ENCODE peak calls at places on chromosomes 16 and 17, in nine cellular contexts. One of them, this sample, is unnamed.

GRCh38 chr16:31508706-31509523 is 724 bp upstream of the RUSF1 start:
- DNase-seq in PC-3: no peak
- DNase-seq in trophoblast cell: no peak
- DNase-seq in endothelial cell of umbilical vein: no peak
- DNase-seq in GM23248: peak; percentile 66
- DNase-seq in keratinocyte: no peak
- DNase-seq in HCT116: no peak
- DNase-seq in A549: no peak
- DNase-seq in PC-9: no peak
- DNase-seq in this sample: no peak

GRCh38 chr16:23423496-23424049 is 29.4 kb downstream of the COG7 start:
- DNase-seq in PC-3: peak; percentile 94
- DNase-seq in trophoblast cell: peak; percentile 67
- DNase-seq in endothelial cell of umbilical vein: peak; percentile 100
- DNase-seq in GM23248: peak; percentile 88
- DNase-seq in keratinocyte: peak; percentile 71
- DNase-seq in HCT116: peak; percentile 76
- DNase-seq in A549: peak; percentile 60
- DNase-seq in PC-9: peak; percentile 88
- DNase-seq in this sample: no peak

GRCh38 chr17:62735027-62735651 is 73.0 kb downstream of the MARCHF10 start:
- DNase-seq in PC-3: peak; percentile 61
- DNase-seq in trophoblast cell: no peak
- DNase-seq in endothelial cell of umbilical vein: no peak
- DNase-seq in GM23248: no peak
- DNase-seq in keratinocyte: no peak
- DNase-seq in HCT116: no peak
- DNase-seq in A549: no peak
- DNase-seq in PC-9: peak; percentile 78
- DNase-seq in this sample: no peak

GRCh38 chr16:18792836-18793433 is 2.8 kb upstream of the RPS15A start:
- DNase-seq in PC-3: peak; percentile 35
- DNase-seq in trophoblast cell: no peak
- DNase-seq in endothelial cell of umbilical vein: peak; percentile 50
- DNase-seq in GM23248: peak; percentile 26
- DNase-seq in keratinocyte: no peak
- DNase-seq in HCT116: no peak
- DNase-seq in A549: no peak
- DNase-seq in PC-9: no peak
- DNase-seq in this sample: no peak

GRCh38 chr17:18992454-18993130 is 12.0 kb downstream of the FAM83G start:
- DNase-seq in PC-3: no peak
- DNase-seq in trophoblast cell: no peak
- DNase-seq in endothelial cell of umbilical vein: no peak
- DNase-seq in GM23248: no peak
- DNase-seq in keratinocyte: no peak
- DNase-seq in HCT116: no peak
- DNase-seq in A549: no peak
- DNase-seq in PC-9: no peak
- DNase-seq in this sample: peak; percentile 91

GRCh38 chr17:61574542-61575351 is 16.3 kb downstream of the NACA2 start:
- DNase-seq in PC-3: peak; percentile 89
- DNase-seq in trophoblast cell: no peak
- DNase-seq in endothelial cell of umbilical vein: peak; percentile 16
- DNase-seq in GM23248: peak; percentile 66
- DNase-seq in keratinocyte: no peak
- DNase-seq in HCT116: peak; percentile 74
- DNase-seq in A549: peak; percentile 80
- DNase-seq in PC-9: peak; percentile 43
- DNase-seq in this sample: no peak

GRCh38 chr16:921321-921905 is 49.4 kb downstream of the LMF1 start:
- DNase-seq in PC-3: no peak
- DNase-seq in trophoblast cell: no peak
- DNase-seq in endothelial cell of umbilical vein: no peak
- DNase-seq in GM23248: no peak
- DNase-seq in keratinocyte: no peak
- DNase-seq in HCT116: no peak
- DNase-seq in A549: no peak
- DNase-seq in PC-9: no peak
- DNase-seq in this sample: no peak

GRCh38 chr17:42598905-42599304 is 10.3 kb downstream of the RETREG3 start:
- DNase-seq in PC-3: no peak
- DNase-seq in trophoblast cell: no peak
- DNase-seq in endothelial cell of umbilical vein: no peak
- DNase-seq in GM23248: peak; percentile 23
- DNase-seq in keratinocyte: no peak
- DNase-seq in HCT116: no peak
- DNase-seq in A549: no peak
- DNase-seq in PC-9: no peak
- DNase-seq in this sample: no peak

GRCh38 chr17:39738568-39738901 is 797 bp downstream of the GRB7 start:
- DNase-seq in PC-3: peak; percentile 48
- DNase-seq in trophoblast cell: peak; percentile 52
- DNase-seq in endothelial cell of umbilical vein: no peak
- DNase-seq in GM23248: no peak
- DNase-seq in keratinocyte: no peak
- DNase-seq in HCT116: no peak
- DNase-seq in A549: peak; percentile 92
- DNase-seq in PC-9: peak; percentile 61
- DNase-seq in this sample: peak; percentile 77

GRCh38 chr16:86362155-86362849 is 148.0 kb upstream of the FOXF1 start:
- DNase-seq in PC-3: no peak
- DNase-seq in trophoblast cell: no peak
- DNase-seq in endothelial cell of umbilical vein: no peak
- DNase-seq in GM23248: peak; percentile 52
- DNase-seq in keratinocyte: no peak
- DNase-seq in HCT116: peak; percentile 46
- DNase-seq in A549: no peak
- DNase-seq in PC-9: no peak
- DNase-seq in this sample: no peak

GRCh38 chr16:86365513-86366040 is 144.8 kb upstream of the FOXF1 start:
- DNase-seq in PC-3: no peak
- DNase-seq in trophoblast cell: no peak
- DNase-seq in endothelial cell of umbilical vein: no peak
- DNase-seq in GM23248: no peak
- DNase-seq in keratinocyte: no peak
- DNase-seq in HCT116: no peak
- DNase-seq in A549: no peak
- DNase-seq in PC-9: no peak
- DNase-seq in this sample: no peak

GRCh38 chr16:86363836-86364618 is 146.3 kb upstream of the FOXF1 start:
- DNase-seq in PC-3: no peak
- DNase-seq in trophoblast cell: no peak
- DNase-seq in endothelial cell of umbilical vein: no peak
- DNase-seq in GM23248: peak; percentile 15
- DNase-seq in keratinocyte: no peak
- DNase-seq in HCT116: no peak
- DNase-seq in A549: no peak
- DNase-seq in PC-9: no peak
- DNase-seq in this sample: no peak

GRCh38 chr16:86364653-86365380 is 145.5 kb upstream of the FOXF1 start:
- DNase-seq in PC-3: no peak
- DNase-seq in trophoblast cell: no peak
- DNase-seq in endothelial cell of umbilical vein: no peak
- DNase-seq in GM23248: no peak
- DNase-seq in keratinocyte: no peak
- DNase-seq in HCT116: no peak
- DNase-seq in A549: no peak
- DNase-seq in PC-9: no peak
- DNase-seq in this sample: no peak

GRCh38 chr16:86363057-86363490 is 147.3 kb upstream of the FOXF1 start:
- DNase-seq in PC-3: peak; percentile 43
- DNase-seq in trophoblast cell: no peak
- DNase-seq in endothelial cell of umbilical vein: no peak
- DNase-seq in GM23248: peak; percentile 92
- DNase-seq in keratinocyte: no peak
- DNase-seq in HCT116: no peak
- DNase-seq in A549: no peak
- DNase-seq in PC-9: no peak
- DNase-seq in this sample: no peak
- H3K4me2 ChIP-seq in PC-3: no peak overlapping the region
- H3K4me2 ChIP-seq in trophoblast cell: no peak overlapping the region
- H3K4me2 ChIP-seq in endothelial cell of umbilical vein: no peak overlapping the region
- H3K4me2 ChIP-seq in GM23248: peak overlapping the region; percentile 53
- H3K4me2 ChIP-seq in keratinocyte: no peak overlapping the region
- H3K4me2 ChIP-seq in HCT116: peak overlapping the region; percentile 56
- H3K4me2 ChIP-seq in A549: no peak overlapping the region
- H3K4me2 ChIP-seq in PC-9: no peak overlapping the region
- H3K4me2 ChIP-seq in this sample: no peak overlapping the region

DNA sequence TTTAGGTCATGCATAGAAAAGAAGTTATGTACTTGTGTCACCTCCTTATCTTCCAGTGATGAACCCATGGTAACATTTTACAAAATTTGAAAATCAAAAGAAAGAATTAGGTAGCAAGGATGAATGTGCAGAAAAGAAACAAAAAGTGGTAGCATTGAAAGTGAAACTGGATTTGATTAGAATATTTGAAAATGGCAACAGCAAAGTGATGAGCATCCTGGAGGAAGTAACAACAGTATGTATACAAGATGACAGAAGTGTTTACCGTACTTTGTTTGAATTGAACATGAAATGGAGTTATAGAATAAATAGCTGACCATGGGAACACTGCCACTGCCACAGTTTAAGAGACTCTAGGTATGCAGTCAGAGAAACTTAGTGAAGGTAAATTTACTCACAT is 1313.1 kb downstream of the CDH11 start:
- DNase-seq in PC-3: no peak
- DNase-seq in trophoblast cell: no peak
- DNase-seq in endothelial cell of umbilical vein: no peak
- DNase-seq in GM23248: no peak
- DNase-seq in keratinocyte: no peak
- DNase-seq in HCT116: no peak
- DNase-seq in A549: no peak
- DNase-seq in PC-9: no peak
- DNase-seq in this sample: peak; percentile 56
- H3K4me2 ChIP-seq in PC-3: no peak overlapping the region
- H3K4me2 ChIP-seq in trophoblast cell: no peak overlapping the region
- H3K4me2 ChIP-seq in endothelial cell of umbilical vein: no peak overlapping the region
- H3K4me2 ChIP-seq in GM23248: no peak overlapping the region
- H3K4me2 ChIP-seq in keratinocyte: no peak overlapping the region
- H3K4me2 ChIP-seq in HCT116: no peak overlapping the region
- H3K4me2 ChIP-seq in A549: no peak overlapping the region
- H3K4me2 ChIP-seq in PC-9: no peak overlapping the region
- H3K4me2 ChIP-seq in this sample: peak overlapping the region; percentile 44

DNA sequence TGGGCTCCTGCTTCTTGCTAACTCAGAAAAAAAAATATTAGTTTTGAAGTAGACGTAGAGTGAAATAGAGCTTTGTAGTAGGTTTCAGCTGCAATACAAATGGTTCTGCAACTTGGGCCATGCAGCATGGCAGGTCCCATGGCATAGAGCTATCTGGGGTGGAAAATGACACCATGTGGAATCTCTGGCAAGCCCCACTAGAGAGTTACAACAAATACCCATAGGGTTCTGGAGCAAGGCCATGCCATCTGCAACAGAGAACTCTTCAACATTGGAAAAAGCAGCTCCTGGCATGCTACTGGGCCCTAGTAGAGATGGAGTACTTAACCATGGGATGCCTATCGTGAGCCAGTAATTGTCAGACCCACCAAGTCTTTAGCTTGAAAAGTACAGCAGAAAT is 25.3 kb upstream of the RBBP6 start:
- DNase-seq in PC-3: no peak
- DNase-seq in trophoblast cell: no peak
- DNase-seq in endothelial cell of umbilical vein: no peak
- DNase-seq in GM23248: no peak
- DNase-seq in keratinocyte: no peak
- DNase-seq in HCT116: no peak
- DNase-seq in A549: no peak
- DNase-seq in PC-9: no peak
- DNase-seq in this sample: no peak
- H3K4me2 ChIP-seq in PC-3: no peak overlapping the region
- H3K4me2 ChIP-seq in trophoblast cell: no peak overlapping the region
- H3K4me2 ChIP-seq in endothelial cell of umbilical vein: no peak overlapping the region
- H3K4me2 ChIP-seq in GM23248: no peak overlapping the region
- H3K4me2 ChIP-seq in keratinocyte: no peak overlapping the region
- H3K4me2 ChIP-seq in HCT116: no peak overlapping the region
- H3K4me2 ChIP-seq in A549: no peak overlapping the region
- H3K4me2 ChIP-seq in PC-9: no peak overlapping the region
- H3K4me2 ChIP-seq in this sample: no peak overlapping the region

GRCh38 chr16:67539691-67540635 is 11.3 kb downstream of the RIPOR1 start:
- DNase-seq in PC-3: no peak
- DNase-seq in trophoblast cell: no peak
- DNase-seq in endothelial cell of umbilical vein: no peak
- DNase-seq in GM23248: no peak
- DNase-seq in keratinocyte: no peak
- DNase-seq in HCT116: no peak
- DNase-seq in A549: no peak
- DNase-seq in PC-9: no peak
- DNase-seq in this sample: no peak

GRCh38 chr16:67540756-67541155 is 12.1 kb downstream of the RIPOR1 start:
- DNase-seq in PC-3: no peak
- DNase-seq in trophoblast cell: no peak
- DNase-seq in endothelial cell of umbilical vein: no peak
- DNase-seq in GM23248: no peak
- DNase-seq in keratinocyte: no peak
- DNase-seq in HCT116: no peak
- DNase-seq in A549: no peak
- DNase-seq in PC-9: no peak
- DNase-seq in this sample: no peak

GRCh38 chr16:67543036-67543435 is 14.4 kb downstream of the RIPOR1 start:
- DNase-seq in PC-3: no peak
- DNase-seq in trophoblast cell: no peak
- DNase-seq in endothelial cell of umbilical vein: no peak
- DNase-seq in GM23248: no peak
- DNase-seq in keratinocyte: no peak
- DNase-seq in HCT116: no peak
- DNase-seq in A549: no peak
- DNase-seq in PC-9: no peak
- DNase-seq in this sample: no peak

GRCh38 chr16:67542464-67542863 is 13.8 kb downstream of the RIPOR1 start:
- DNase-seq in PC-3: peak; percentile 30
- DNase-seq in trophoblast cell: no peak
- DNase-seq in endothelial cell of umbilical vein: peak; percentile 80
- DNase-seq in GM23248: peak; percentile 77
- DNase-seq in keratinocyte: no peak
- DNase-seq in HCT116: peak; percentile 59
- DNase-seq in A549: peak; percentile 86
- DNase-seq in PC-9: no peak
- DNase-seq in this sample: peak; percentile 74

DNA sequence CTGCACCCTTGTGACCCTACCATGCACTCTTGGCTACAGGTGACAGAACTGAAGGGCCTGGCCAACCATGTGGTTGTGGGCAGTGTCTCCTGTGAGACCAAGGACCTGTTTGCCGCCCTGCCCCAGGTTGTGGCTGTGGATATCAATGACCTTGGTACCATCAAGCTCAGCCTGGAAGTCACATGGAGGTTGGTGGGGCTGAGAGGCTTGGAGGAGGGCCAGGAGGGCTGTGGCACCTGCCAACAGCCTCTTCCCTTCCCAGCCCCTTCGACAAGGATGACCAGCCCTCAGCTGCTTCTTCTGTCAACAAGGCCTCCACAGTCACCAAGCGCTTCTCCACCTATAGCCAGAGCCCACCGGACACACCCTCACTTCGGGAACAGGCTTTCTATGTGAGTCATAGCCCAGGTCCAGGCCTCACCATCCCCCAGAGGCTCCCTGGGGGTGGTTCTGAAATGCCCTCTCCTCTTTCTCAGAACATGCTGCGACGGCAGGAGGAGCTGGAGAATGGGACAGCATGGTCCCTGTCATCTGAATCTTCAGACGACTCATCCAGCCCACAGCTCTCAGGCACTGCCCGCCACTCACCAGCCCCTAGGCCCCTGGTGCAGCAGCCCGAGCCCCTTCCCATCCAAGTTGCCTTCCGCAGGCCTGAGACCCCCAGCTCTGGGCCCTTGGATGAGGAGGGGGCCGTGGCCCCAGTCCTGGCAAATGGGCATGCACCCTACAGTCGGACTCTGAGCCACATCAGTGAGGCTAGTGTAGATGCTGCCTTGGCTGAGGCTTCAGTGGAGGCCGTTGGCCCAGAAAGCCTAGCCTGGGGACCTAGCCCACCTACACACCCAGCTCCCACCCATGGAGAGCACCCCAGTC is 13.0 kb downstream of the RIPOR1 start:
- DNase-seq in PC-3: peak; percentile 69
- DNase-seq in trophoblast cell: no peak
- DNase-seq in endothelial cell of umbilical vein: no peak
- DNase-seq in GM23248: peak; percentile 43
- DNase-seq in keratinocyte: no peak
- DNase-seq in HCT116: no peak
- DNase-seq in A549: peak; percentile 54
- DNase-seq in PC-9: no peak
- DNase-seq in this sample: no peak
- H3K4me2 ChIP-seq in PC-3: no peak overlapping the region
- H3K4me2 ChIP-seq in trophoblast cell: no peak overlapping the region
- H3K4me2 ChIP-seq in endothelial cell of umbilical vein: no peak overlapping the region
- H3K4me2 ChIP-seq in GM23248: no peak overlapping the region
- H3K4me2 ChIP-seq in keratinocyte: no peak overlapping the region
- H3K4me2 ChIP-seq in HCT116: no peak overlapping the region
- H3K4me2 ChIP-seq in A549: no peak overlapping the region
- H3K4me2 ChIP-seq in PC-9: no peak overlapping the region
- H3K4me2 ChIP-seq in this sample: no peak overlapping the region

This sample was measured in MM.1S.